ENCODE peak calls at places on chromosomes 13 and 19, in seven cellular contexts. One of them, this sample, is unnamed.

GRCh38 chr13:19159761-19160420 is 21.7 kb downstream of the TUBA3C start:
- DNase-seq in HFF-Myc: no peak
- DNase-seq in breast epithelium: no peak
- DNase-seq in keratinocyte: no peak
- DNase-seq in Caco-2: peak
- DNase-seq in GM06990: no peak
- DNase-seq in cardiac muscle cell: no peak
- DNase-seq in this sample: no peak

GRCh38 chr13:36362251-36362650 is 16.1 kb upstream of the SPART start:
- DNase-seq in HFF-Myc: peak
- DNase-seq in breast epithelium: no peak
- DNase-seq in keratinocyte: no peak
- DNase-seq in Caco-2: no peak
- DNase-seq in GM06990: no peak
- DNase-seq in cardiac muscle cell: peak
- DNase-seq in this sample: no peak

GRCh38 chr19:47719047-47719885 is 6.0 kb downstream of the EHD2 start:
- DNase-seq in HFF-Myc: peak
- DNase-seq in breast epithelium: peak
- DNase-seq in keratinocyte: peak
- DNase-seq in Caco-2: no peak
- DNase-seq in GM06990: no peak
- DNase-seq in cardiac muscle cell: peak
- DNase-seq in this sample: no peak

GRCh38 chr13:109684836-109685602 is 101.4 kb downstream of the IRS2 start:
- DNase-seq in HFF-Myc: no peak
- DNase-seq in breast epithelium: peak
- DNase-seq in keratinocyte: no peak
- DNase-seq in Caco-2: no peak
- DNase-seq in GM06990: no peak
- DNase-seq in cardiac muscle cell: peak
- DNase-seq in this sample: no peak

GRCh38 chr19:38020331-38020730 is 113.3 kb downstream of the SIPA1L3 start:
- DNase-seq in HFF-Myc: no peak
- DNase-seq in breast epithelium: no peak
- DNase-seq in keratinocyte: no peak
- DNase-seq in Caco-2: no peak
- DNase-seq in GM06990: no peak
- DNase-seq in cardiac muscle cell: no peak
- DNase-seq in this sample: no peak

GRCh38 chr19:1955171-1956142 is 14.5 kb downstream of the CSNK1G2 start:
- DNase-seq in HFF-Myc: no peak
- DNase-seq in breast epithelium: no peak
- DNase-seq in keratinocyte: no peak
- DNase-seq in Caco-2: no peak
- DNase-seq in GM06990: no peak
- DNase-seq in cardiac muscle cell: no peak
- DNase-seq in this sample: no peak

GRCh38 chr13:102198418-102199322 is 203.2 kb downstream of the FGF14 start:
- DNase-seq in HFF-Myc: no peak
- DNase-seq in breast epithelium: no peak
- DNase-seq in keratinocyte: no peak
- DNase-seq in Caco-2: no peak
- DNase-seq in GM06990: no peak
- DNase-seq in cardiac muscle cell: peak
- DNase-seq in this sample: no peak

GRCh38 chr19:35908977-35909683 is 1.0 kb upstream of the TYROBP start:
- DNase-seq in HFF-Myc: no peak
- DNase-seq in breast epithelium: peak
- DNase-seq in keratinocyte: no peak
- DNase-seq in Caco-2: no peak
- DNase-seq in GM06990: peak
- DNase-seq in cardiac muscle cell: no peak
- DNase-seq in this sample: peak

GRCh38 chr19:55552620-55553019 is 7.3 kb upstream of the SBK3 start:
- DNase-seq in HFF-Myc: no peak
- DNase-seq in breast epithelium: peak
- DNase-seq in keratinocyte: no peak
- DNase-seq in Caco-2: no peak
- DNase-seq in GM06990: no peak
- DNase-seq in cardiac muscle cell: peak
- DNase-seq in this sample: no peak

GRCh38 chr13:77857810-77858209 is 60.8 kb downstream of the EDNRB start:
- DNase-seq in HFF-Myc: no peak
- DNase-seq in breast epithelium: no peak
- DNase-seq in keratinocyte: no peak
- DNase-seq in Caco-2: no peak
- DNase-seq in GM06990: no peak
- DNase-seq in cardiac muscle cell: no peak
- DNase-seq in this sample: no peak

GRCh38 chr13:21069561-21070004 is 8.2 kb upstream of the LATS2 start:
- DNase-seq in HFF-Myc: peak
- DNase-seq in breast epithelium: no peak
- DNase-seq in keratinocyte: peak
- DNase-seq in Caco-2: peak
- DNase-seq in GM06990: no peak
- DNase-seq in cardiac muscle cell: peak
- DNase-seq in this sample: no peak

GRCh38 chr13:97112451-97113152 is 109.5 kb upstream of the MBNL2 start:
- DNase-seq in HFF-Myc: no peak
- DNase-seq in breast epithelium: no peak
- DNase-seq in keratinocyte: no peak
- DNase-seq in Caco-2: no peak
- DNase-seq in GM06990: no peak
- DNase-seq in cardiac muscle cell: no peak
- DNase-seq in this sample: no peak

GRCh38 chr13:31008400-31009115 is 76.1 kb downstream of the TEX26 start:
- DNase-seq in HFF-Myc: no peak
- DNase-seq in breast epithelium: no peak
- DNase-seq in keratinocyte: no peak
- DNase-seq in Caco-2: no peak
- DNase-seq in GM06990: no peak
- DNase-seq in cardiac muscle cell: peak
- DNase-seq in this sample: no peak

GRCh38 chr13:21050288-21051197 is 10.8 kb downstream of the LATS2 start:
- DNase-seq in HFF-Myc: no peak
- DNase-seq in breast epithelium: no peak
- DNase-seq in keratinocyte: no peak
- DNase-seq in Caco-2: no peak
- DNase-seq in GM06990: no peak
- DNase-seq in cardiac muscle cell: peak
- DNase-seq in this sample: peak

GRCh38 chr13:108915634-108916497 is 286.5 kb downstream of the MYO16 start:
- DNase-seq in HFF-Myc: peak
- DNase-seq in breast epithelium: peak
- DNase-seq in keratinocyte: peak
- DNase-seq in Caco-2: peak
- DNase-seq in GM06990: no peak
- DNase-seq in cardiac muscle cell: peak
- DNase-seq in this sample: peak

GRCh38 chr19:41795031-41795461 is 1.3 kb upstream of the CEACAM3 start:
- DNase-seq in HFF-Myc: no peak
- DNase-seq in breast epithelium: no peak
- DNase-seq in keratinocyte: no peak
- DNase-seq in Caco-2: peak
- DNase-seq in GM06990: no peak
- DNase-seq in cardiac muscle cell: peak
- DNase-seq in this sample: peak

GRCh38 chr19:41793414-41793727 is 3.0 kb upstream of the CEACAM3 start:
- DNase-seq in HFF-Myc: no peak
- DNase-seq in breast epithelium: no peak
- DNase-seq in keratinocyte: no peak
- DNase-seq in Caco-2: no peak
- DNase-seq in GM06990: no peak
- DNase-seq in cardiac muscle cell: no peak
- DNase-seq in this sample: no peak

GRCh38 chr19:41796362-41796761 is at the start of gene CEACAM3:
- DNase-seq in HFF-Myc: no peak
- DNase-seq in breast epithelium: no peak
- DNase-seq in keratinocyte: no peak
- DNase-seq in Caco-2: no peak
- DNase-seq in GM06990: no peak
- DNase-seq in cardiac muscle cell: no peak
- DNase-seq in this sample: no peak

DNA sequence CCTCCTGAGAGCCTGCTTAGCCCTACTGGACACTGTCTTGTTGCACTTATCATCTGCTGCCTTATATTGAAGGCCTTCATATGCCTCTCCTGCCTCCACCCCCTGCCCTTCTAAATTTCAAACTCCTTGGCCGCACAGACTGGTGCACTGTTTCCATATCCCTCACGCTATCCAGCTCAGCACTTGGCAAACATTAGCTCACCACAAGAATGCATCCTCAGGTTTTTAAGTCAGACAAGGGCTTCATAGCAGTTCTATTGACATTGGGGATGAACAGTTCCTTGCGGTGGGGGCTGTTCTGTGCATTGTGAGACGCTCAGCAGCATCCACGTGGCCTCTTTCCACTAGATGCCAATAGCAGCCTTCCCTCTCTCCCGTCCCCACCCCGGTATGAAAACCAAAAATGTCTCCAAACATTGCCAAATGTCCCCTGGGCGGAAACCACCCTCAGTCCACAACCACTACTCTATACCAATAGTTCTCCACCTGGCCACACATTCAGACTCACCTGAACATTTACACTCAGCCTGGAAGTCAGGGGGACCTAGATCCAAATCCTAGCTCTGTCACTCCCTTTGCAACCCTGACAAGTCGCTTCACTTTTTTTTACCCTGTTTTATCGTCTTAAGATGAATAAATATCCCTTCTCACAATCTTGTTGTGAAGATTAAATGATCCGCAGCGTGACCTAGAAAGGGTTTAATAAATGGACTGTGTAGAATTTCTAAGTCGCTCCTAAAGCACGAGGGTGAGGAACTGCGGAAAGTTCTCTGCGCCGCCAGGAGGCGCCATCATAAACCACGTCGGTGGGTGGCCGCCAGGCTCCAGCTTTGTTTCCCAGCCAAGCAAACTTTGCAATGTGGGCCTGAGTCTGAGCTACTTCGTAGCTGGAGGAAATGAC is 3.6 kb upstream of the CEACAM3 start:
- DNase-seq in HFF-Myc: no peak
- DNase-seq in breast epithelium: peak
- DNase-seq in keratinocyte: no peak
- DNase-seq in Caco-2: no peak
- DNase-seq in GM06990: peak
- DNase-seq in cardiac muscle cell: peak
- DNase-seq in this sample: peak
- H3K4me3 ChIP-seq in HFF-Myc: no peak
- H3K4me3 ChIP-seq in breast epithelium: no peak
- H3K4me3 ChIP-seq in keratinocyte: no peak
- H3K4me3 ChIP-seq in Caco-2: no peak
- H3K4me3 ChIP-seq in GM06990: no peak
- H3K4me3 ChIP-seq in cardiac muscle cell: no peak
- H3K4me3 ChIP-seq in this sample: no peak

DNA sequence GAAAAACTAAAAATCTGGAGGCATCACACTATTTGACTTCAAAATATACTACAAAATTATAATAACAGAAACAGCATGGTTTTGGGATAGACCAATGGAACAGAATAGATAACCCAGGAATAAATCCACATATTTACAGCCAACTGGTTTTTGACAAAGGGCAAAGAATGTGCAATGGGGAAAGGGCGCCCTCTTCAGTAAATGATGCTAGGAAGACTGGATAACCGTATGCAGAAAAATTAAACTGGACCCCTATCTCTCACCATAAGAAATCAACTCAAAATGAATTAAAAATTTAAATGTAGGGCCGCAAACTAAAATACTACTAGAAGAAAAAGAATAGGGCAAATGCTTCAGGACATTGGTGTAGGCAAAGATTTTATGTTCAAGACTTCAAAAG is 440.5 kb upstream of the SGCG start:
- DNase-seq in HFF-Myc: no peak
- DNase-seq in breast epithelium: no peak
- DNase-seq in keratinocyte: no peak
- DNase-seq in Caco-2: no peak
- DNase-seq in GM06990: no peak
- DNase-seq in cardiac muscle cell: peak
- DNase-seq in this sample: no peak
- TF ChIP-seq CTCF in HFF-Myc: no peak
- TF ChIP-seq CTCF in breast epithelium: no peak
- TF ChIP-seq CTCF in keratinocyte: no peak
- TF ChIP-seq CTCF in Caco-2: peak
- TF ChIP-seq CTCF in GM06990: no peak
- TF ChIP-seq CTCF in cardiac muscle cell: peak
- TF ChIP-seq CTCF in this sample: no peak

GRCh38 chr13:95643814-95644598 is 500 bp downstream of the DZIP1 start:
- DNase-seq in HFF-Myc: no peak
- DNase-seq in breast epithelium: no peak
- DNase-seq in keratinocyte: no peak
- DNase-seq in Caco-2: no peak
- DNase-seq in GM06990: peak
- DNase-seq in cardiac muscle cell: peak
- DNase-seq in this sample: no peak
- H3K4me3 ChIP-seq in HFF-Myc: peak
- H3K4me3 ChIP-seq in breast epithelium: peak
- H3K4me3 ChIP-seq in keratinocyte: peak
- H3K4me3 ChIP-seq in Caco-2: peak
- H3K4me3 ChIP-seq in GM06990: peak
- H3K4me3 ChIP-seq in cardiac muscle cell: peak
- H3K4me3 ChIP-seq in this sample: peak

DNA sequence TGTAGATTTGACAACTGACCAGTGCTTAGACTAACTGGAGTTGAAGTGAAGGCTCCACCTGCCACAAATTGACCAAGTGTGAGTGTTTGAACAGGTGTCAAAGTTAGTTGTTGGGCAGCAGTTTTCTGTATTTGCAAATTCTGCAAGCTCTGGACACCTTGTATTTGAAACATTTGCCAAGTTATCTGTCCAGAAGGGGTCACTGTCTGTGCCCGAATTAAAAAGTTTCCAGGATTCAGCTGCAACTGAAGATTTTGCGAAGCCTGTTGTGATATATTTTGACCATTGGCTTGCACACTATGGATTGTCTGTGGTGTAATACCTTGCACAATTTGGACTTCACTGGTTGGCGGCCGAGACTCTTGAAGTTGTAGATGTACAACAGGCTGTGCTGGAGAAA is 1690.7 kb downstream of the SLITRK5 start:
- DNase-seq in HFF-Myc: no peak
- DNase-seq in breast epithelium: no peak
- DNase-seq in keratinocyte: no peak
- DNase-seq in Caco-2: no peak
- DNase-seq in GM06990: no peak
- DNase-seq in cardiac muscle cell: peak
- DNase-seq in this sample: no peak
- TF ChIP-seq CTCF in HFF-Myc: no peak
- TF ChIP-seq CTCF in breast epithelium: no peak
- TF ChIP-seq CTCF in keratinocyte: peak
- TF ChIP-seq CTCF in Caco-2: no peak
- TF ChIP-seq CTCF in GM06990: no peak
- TF ChIP-seq CTCF in cardiac muscle cell: peak
- TF ChIP-seq CTCF in this sample: no peak

DNA sequence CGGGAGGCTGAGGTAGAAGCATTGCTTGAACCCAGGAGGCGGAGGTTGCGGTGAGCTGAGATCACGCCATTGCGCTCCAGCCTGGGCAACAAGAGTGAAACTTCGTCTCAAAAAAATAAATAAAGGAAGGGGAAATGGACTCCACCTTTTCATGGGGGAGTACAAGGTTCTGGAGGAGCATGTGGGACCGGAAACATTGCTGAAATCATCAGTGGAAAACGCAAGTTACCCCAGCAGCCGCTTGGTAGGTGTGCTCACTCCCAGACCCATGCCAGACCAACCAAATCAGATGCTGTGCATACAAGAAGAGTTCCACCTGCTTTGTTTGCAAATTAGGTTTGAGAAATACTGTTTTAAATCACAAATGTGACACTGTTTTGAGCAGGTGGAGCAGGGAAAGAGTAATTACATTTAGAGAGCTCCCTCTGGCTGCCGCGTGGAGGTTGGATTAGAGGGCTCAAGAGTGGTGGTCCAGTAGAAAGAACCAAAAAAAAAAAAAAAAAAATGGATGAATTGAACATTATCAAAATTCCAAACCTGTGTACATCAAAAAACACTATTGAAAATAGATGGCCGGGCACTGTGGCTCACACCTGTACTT is 4.9 kb downstream of the ERICH4 start:
- DNase-seq in HFF-Myc: no peak
- DNase-seq in breast epithelium: no peak
- DNase-seq in keratinocyte: no peak
- DNase-seq in Caco-2: no peak
- DNase-seq in GM06990: no peak
- DNase-seq in cardiac muscle cell: no peak
- DNase-seq in this sample: no peak
- H3K4me3 ChIP-seq in HFF-Myc: no peak
- H3K4me3 ChIP-seq in breast epithelium: no peak
- H3K4me3 ChIP-seq in keratinocyte: no peak
- H3K4me3 ChIP-seq in Caco-2: no peak
- H3K4me3 ChIP-seq in GM06990: no peak
- H3K4me3 ChIP-seq in cardiac muscle cell: no peak
- H3K4me3 ChIP-seq in this sample: no peak

This sample was measured in GM12865.